ENCODE peak calls at places on chromosomes 12 and 14, in eight cellular contexts. H is RWPE1, W is PC-3, K is WERI-Rb-1, R is prostate gland, A is GM23248, N is GM12878, F is psoas muscle. L is an unnamed sample.

GRCh38 chr12:78697817-78698415 is 166.7 kb upstream of the SYT1 start:
- DNase-seq in R (no peak), H (peak; percentile 9), N (no peak), A (peak; percentile 43), K (no peak), W (peak; percentile 83), F (no peak), L (no peak)

GRCh38 chr14:95143813-95144620 is 13.3 kb downstream of the DICER1 start:
- DNase-seq in A (peak; percentile 39), N (no peak), K (no peak), R (no peak), F (no peak), H (no peak), W (no peak), L (no peak)

GRCh38 chr14:94864421-94865195 is 94.7 kb upstream of the GSC start:
- DNase-seq in F (peak; percentile 30), K (peak; percentile 15), H (no peak), R (no peak), A (peak; percentile 26), N (no peak), W (no peak), L (no peak)

GRCh38 chr12:23954332-23954731 is 4.9 kb upstream of the SOX5 start:
- DNase-seq in R (no peak), H (no peak), N (no peak), A (no peak), F (no peak), K (no peak), W (no peak), L (no peak)

GRCh38 chr14:90905531-90905930 is 89.3 kb upstream of the TTC7B start:
- DNase-seq in N (peak; percentile 31), A (no peak), W (no peak), R (no peak), F (no peak), H (no peak), K (no peak), L (no peak)

GRCh38 chr12:122871851-122872785 is 23.8 kb downstream of the VPS37B start:
- DNase-seq in W (peak; percentile 58), F (no peak), R (peak; percentile 58), K (peak; percentile 70), A (peak; percentile 90), N (peak; percentile 52), H (peak; percentile 64), L (no peak)

GRCh38 chr14:24426912-24427536 is 2.4 kb downstream of the CBLN3 start:
- DNase-seq in W (no peak), F (no peak), N (no peak), K (peak; percentile 66), H (no peak), R (no peak), A (no peak), L (no peak)

GRCh38 chr12:109770104-109770860 is 56.7 kb downstream of the FAM222A start:
- DNase-seq in W (no peak), N (no peak), H (no peak), A (no peak), K (peak; percentile 3), F (no peak), R (no peak), L (peak; percentile 13)

GRCh38 chr12:106907411-106907810 is 48.3 kb upstream of the TMEM263 start:
- DNase-seq in H (no peak), K (no peak), F (no peak), A (no peak), R (no peak), W (no peak), N (no peak), L (no peak)

GRCh38 chr14:44029933-44030332 is 477.1 kb downstream of the FSCB start:
- DNase-seq in N (no peak), H (peak; percentile 2), K (no peak), F (no peak), R (no peak), W (no peak), A (no peak), L (no peak)

GRCh38 chr12:115341442-115341841 is 657.5 kb upstream of the TBX3 start:
- DNase-seq in W (peak; percentile 99), A (peak; percentile 97), N (no peak), H (peak; percentile 97), R (no peak), K (no peak), F (peak; percentile 84), L (peak; percentile 4)

GRCh38 chr12:113693693-113694092 is 222.0 kb upstream of the LHX5 start:
- DNase-seq in R (no peak), A (no peak), H (no peak), W (no peak), N (no peak), K (no peak), F (no peak), L (no peak)

GRCh38 chr14:24566318-24566717 is 9.7 kb downstream of the CTSG start:
- DNase-seq in A (no peak), N (no peak), F (no peak), K (no peak), H (no peak), W (no peak), R (no peak), L (no peak)

GRCh38 chr14:62443796-62444195 is 601.5 kb downstream of the KCNH5 start:
- DNase-seq in F (no peak), K (no peak), R (no peak), W (peak; percentile 42), H (peak; percentile 53), N (no peak), A (no peak), L (no peak)

GRCh38 chr14:51432302-51432948 is 192.4 kb downstream of the TMX1 start:
- DNase-seq in N (no peak), W (no peak), F (no peak), A (no peak), K (no peak), H (no peak), R (no peak), L (no peak)

GRCh38 chr14:51431741-51432140 is 191.7 kb downstream of the TMX1 start:
- DNase-seq in W (no peak), K (no peak), F (no peak), A (no peak), H (no peak), N (no peak), R (no peak), L (no peak)

GRCh38 chr14:51430600-51430999 is 190.6 kb downstream of the TMX1 start:
- DNase-seq in A (peak; percentile 15), F (no peak), W (no peak), K (no peak), R (no peak), H (no peak), N (no peak), L (peak; percentile 11)

GRCh38 chr14:51430079-51430478 is 190.0 kb downstream of the TMX1 start:
- DNase-seq in F (no peak), N (no peak), H (no peak), A (peak; percentile 8), W (peak; percentile 35), K (no peak), R (no peak), L (no peak)

DNA sequence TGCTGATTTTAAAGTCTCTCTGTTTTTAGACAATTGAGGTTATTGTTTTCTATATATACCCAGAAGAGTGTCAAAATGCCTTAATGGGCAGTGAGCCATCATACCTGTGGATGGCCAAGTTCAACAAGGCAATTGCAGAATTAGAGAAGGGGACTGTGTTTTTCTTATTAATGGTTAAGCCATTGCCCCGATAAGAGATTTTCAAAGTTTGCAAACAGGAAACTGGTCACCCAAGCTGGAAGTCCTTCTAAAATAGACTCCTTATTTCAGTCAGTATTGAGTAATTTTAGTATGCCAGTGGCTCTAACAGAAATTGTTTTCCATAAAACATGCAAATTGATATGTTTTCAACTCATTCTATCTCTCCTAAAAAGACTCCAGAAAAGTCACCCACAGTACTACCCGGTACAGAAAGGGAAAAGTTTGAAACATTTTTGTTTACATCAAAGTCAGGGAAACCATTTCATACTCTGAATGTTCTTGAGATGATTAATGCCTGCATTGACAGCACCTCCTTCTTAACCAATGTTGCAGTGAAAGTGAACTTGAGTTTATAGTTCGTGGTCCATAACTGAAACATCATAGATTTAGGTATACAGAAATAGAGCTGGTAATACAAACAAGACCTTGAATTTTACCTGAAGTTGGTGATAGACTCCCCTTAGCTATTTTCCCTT is 191.1 kb downstream of the TMX1 start:
- DNase-seq in F (no peak), H (no peak), R (no peak), W (no peak), K (no peak), N (no peak), A (peak; percentile 9), L (no peak)
- H3K27ac ChIP-seq in F (no peak overlapping the region), H (no peak overlapping the region), R (no peak overlapping the region), W (no peak overlapping the region), K (no peak overlapping the region), N (no peak overlapping the region), A (no peak overlapping the region), L (no peak overlapping the region)

DNA sequence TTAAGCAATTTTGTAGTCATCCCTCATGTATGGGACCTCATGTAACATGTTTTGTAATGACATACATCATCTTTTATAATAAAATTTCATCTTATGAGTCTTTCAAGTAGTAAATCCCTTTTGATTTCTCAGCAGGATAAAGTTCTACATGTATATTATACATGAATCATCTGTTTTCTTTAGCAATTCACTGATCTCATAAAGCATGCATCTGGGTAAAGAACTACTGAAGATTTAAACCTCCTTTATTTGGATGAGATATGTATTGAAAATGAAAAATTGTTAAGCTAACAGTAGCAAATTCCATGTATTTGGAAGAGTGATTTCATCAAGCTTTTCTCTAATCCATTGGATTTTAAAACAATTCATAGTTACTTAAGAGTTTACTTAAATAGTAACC is 126.9 kb downstream of the KITLG start:
- DNase-seq in F (no peak), R (no peak), A (peak; percentile 51), K (no peak), W (peak; percentile 37), N (no peak), H (no peak), L (no peak)
- H3K27ac ChIP-seq in F (no peak overlapping the region), R (no peak overlapping the region), A (peak overlapping the region; percentile 14), K (no peak overlapping the region), W (no peak overlapping the region), N (no peak overlapping the region), H (no peak overlapping the region), L (no peak overlapping the region)

GRCh38 chr14:100241279-100241678 is 2.3 kb downstream of the YY1 start:
- DNase-seq in R (no peak), W (peak; percentile 12), H (no peak), K (no peak), F (no peak), A (peak; percentile 34), N (no peak), L (no peak)

GRCh38 chr14:100250732-100251465 is 12.0 kb downstream of the YY1 start:
- DNase-seq in W (no peak), F (no peak), A (no peak), K (no peak), N (no peak), R (no peak), H (no peak), L (no peak)

GRCh38 chr14:100252684-100253083 is 13.7 kb downstream of the YY1 start:
- DNase-seq in K (no peak), A (no peak), F (no peak), W (no peak), H (no peak), R (no peak), N (no peak), L (no peak)

GRCh38 chr14:100246136-100246535 is 7.2 kb downstream of the YY1 start:
- DNase-seq in N (no peak), H (no peak), R (no peak), K (no peak), W (no peak), F (no peak), A (no peak), L (no peak)

GRCh38 chr14:100246809-100247428 is 8.0 kb downstream of the YY1 start:
- DNase-seq in H (peak; percentile 63), K (peak; percentile 39), R (no peak), W (peak; percentile 80), F (no peak), N (no peak), A (peak; percentile 61), L (no peak)
- H3K27ac ChIP-seq in H (no peak overlapping the region), K (no peak overlapping the region), R (peak overlapping the region; percentile 57), W (no peak overlapping the region), F (peak overlapping the region; percentile 60), N (no peak overlapping the region), A (no peak overlapping the region), L (no peak overlapping the region)

GRCh38 chr12:43722621-43723020 is 36.0 kb downstream of the PUS7L start:
- DNase-seq in K (no peak), H (no peak), R (no peak), N (no peak), F (no peak), W (no peak), A (no peak), L (no peak)
- H3K27ac ChIP-seq in K (no peak overlapping the region), H (no peak overlapping the region), R (no peak overlapping the region), N (no peak overlapping the region), F (no peak overlapping the region), W (no peak overlapping the region), A (no peak overlapping the region), L (no peak overlapping the region)